ENCODE peak calls at places on chromosome 4, in six cellular contexts. One of them, this sample, is unnamed.

GRCh38 chr4:173590697-173591096 is 60.7 kb upstream of the HAND2 start:
- DNase-seq in activated CD8-positive, alpha-beta memory T cell treated with anti-CD3 and anti-CD28 coated beads for 48 hours: no peak
- DNase-seq in Karpas-422: no peak
- DNase-seq in putamen: no peak
- DNase-seq in activated effector memory CD4-positive, alpha-beta T cell treated with anti-CD3 and anti-CD28 coated beads, Interleukin-2, amount 50 U/mL, for 16 hours: no peak
- DNase-seq in activated naive CD4-positive, alpha-beta T cell: no peak
- DNase-seq in this sample: no peak

GRCh38 chr4:146340798-146341197 is 126.5 kb downstream of the REELD1 start:
- DNase-seq in putamen: no peak
- DNase-seq in activated CD8-positive, alpha-beta memory T cell treated with anti-CD3 and anti-CD28 coated beads for 48 hours: no peak
- DNase-seq in Karpas-422: peak
- DNase-seq in activated naive CD4-positive, alpha-beta T cell: no peak
- DNase-seq in activated effector memory CD4-positive, alpha-beta T cell treated with anti-CD3 and anti-CD28 coated beads, Interleukin-2, amount 50 U/mL, for 16 hours: no peak
- DNase-seq in this sample: no peak

GRCh38 chr4:52822583-52823477 is 39.3 kb upstream of the RASL11B start:
- DNase-seq in activated naive CD4-positive, alpha-beta T cell: no peak
- DNase-seq in Karpas-422: no peak
- DNase-seq in activated CD8-positive, alpha-beta memory T cell treated with anti-CD3 and anti-CD28 coated beads for 48 hours: no peak
- DNase-seq in putamen: no peak
- DNase-seq in activated effector memory CD4-positive, alpha-beta T cell treated with anti-CD3 and anti-CD28 coated beads, Interleukin-2, amount 50 U/mL, for 16 hours: no peak
- DNase-seq in this sample: no peak

GRCh38 chr4:108159845-108160244 is 8.9 kb downstream of the LEF1 start:
- DNase-seq in activated CD8-positive, alpha-beta memory T cell treated with anti-CD3 and anti-CD28 coated beads for 48 hours: no peak
- DNase-seq in activated effector memory CD4-positive, alpha-beta T cell treated with anti-CD3 and anti-CD28 coated beads, Interleukin-2, amount 50 U/mL, for 16 hours: no peak
- DNase-seq in putamen: no peak
- DNase-seq in activated naive CD4-positive, alpha-beta T cell: no peak
- DNase-seq in Karpas-422: no peak
- DNase-seq in this sample: no peak

GRCh38 chr4:75985116-75985515 is 5.6 kb downstream of the SDAD1 start:
- DNase-seq in activated CD8-positive, alpha-beta memory T cell treated with anti-CD3 and anti-CD28 coated beads for 48 hours: no peak
- DNase-seq in Karpas-422: no peak
- DNase-seq in activated naive CD4-positive, alpha-beta T cell: no peak
- DNase-seq in activated effector memory CD4-positive, alpha-beta T cell treated with anti-CD3 and anti-CD28 coated beads, Interleukin-2, amount 50 U/mL, for 16 hours: no peak
- DNase-seq in putamen: no peak
- DNase-seq in this sample: no peak

GRCh38 chr4:41538017-41538733 is at the start of gene LIMCH1:
- DNase-seq in activated effector memory CD4-positive, alpha-beta T cell treated with anti-CD3 and anti-CD28 coated beads, Interleukin-2, amount 50 U/mL, for 16 hours: no peak
- DNase-seq in activated naive CD4-positive, alpha-beta T cell: no peak
- DNase-seq in putamen: no peak
- DNase-seq in Karpas-422: no peak
- DNase-seq in activated CD8-positive, alpha-beta memory T cell treated with anti-CD3 and anti-CD28 coated beads for 48 hours: no peak
- DNase-seq in this sample: peak

GRCh38 chr4:76308548-76308947 is 2.0 kb downstream of the STBD1 start:
- DNase-seq in Karpas-422: no peak
- DNase-seq in activated effector memory CD4-positive, alpha-beta T cell treated with anti-CD3 and anti-CD28 coated beads, Interleukin-2, amount 50 U/mL, for 16 hours: no peak
- DNase-seq in putamen: no peak
- DNase-seq in activated CD8-positive, alpha-beta memory T cell treated with anti-CD3 and anti-CD28 coated beads for 48 hours: no peak
- DNase-seq in activated naive CD4-positive, alpha-beta T cell: no peak
- DNase-seq in this sample: no peak

GRCh38 chr4:175308236-175308635 is 390.1 kb downstream of the ADAM29 start:
- DNase-seq in putamen: no peak
- DNase-seq in activated naive CD4-positive, alpha-beta T cell: no peak
- DNase-seq in activated CD8-positive, alpha-beta memory T cell treated with anti-CD3 and anti-CD28 coated beads for 48 hours: no peak
- DNase-seq in Karpas-422: no peak
- DNase-seq in activated effector memory CD4-positive, alpha-beta T cell treated with anti-CD3 and anti-CD28 coated beads, Interleukin-2, amount 50 U/mL, for 16 hours: no peak
- DNase-seq in this sample: no peak

GRCh38 chr4:184648220-184649025 is 824 bp downstream of the CASP3 start:
- DNase-seq in putamen: peak
- DNase-seq in Karpas-422: peak
- DNase-seq in activated naive CD4-positive, alpha-beta T cell: peak
- DNase-seq in activated effector memory CD4-positive, alpha-beta T cell treated with anti-CD3 and anti-CD28 coated beads, Interleukin-2, amount 50 U/mL, for 16 hours: peak
- DNase-seq in activated CD8-positive, alpha-beta memory T cell treated with anti-CD3 and anti-CD28 coated beads for 48 hours: peak
- DNase-seq in this sample: peak

GRCh38 chr4:154467886-154468285 is 23.7 kb downstream of the DCHS2 start:
- DNase-seq in activated effector memory CD4-positive, alpha-beta T cell treated with anti-CD3 and anti-CD28 coated beads, Interleukin-2, amount 50 U/mL, for 16 hours: no peak
- DNase-seq in activated naive CD4-positive, alpha-beta T cell: no peak
- DNase-seq in putamen: no peak
- DNase-seq in Karpas-422: no peak
- DNase-seq in activated CD8-positive, alpha-beta memory T cell treated with anti-CD3 and anti-CD28 coated beads for 48 hours: no peak
- DNase-seq in this sample: no peak

GRCh38 chr4:168095776-168096443 is 3.6 kb downstream of the ANXA10 start:
- DNase-seq in activated effector memory CD4-positive, alpha-beta T cell treated with anti-CD3 and anti-CD28 coated beads, Interleukin-2, amount 50 U/mL, for 16 hours: no peak
- DNase-seq in putamen: no peak
- DNase-seq in activated naive CD4-positive, alpha-beta T cell: no peak
- DNase-seq in Karpas-422: no peak
- DNase-seq in activated CD8-positive, alpha-beta memory T cell treated with anti-CD3 and anti-CD28 coated beads for 48 hours: no peak
- DNase-seq in this sample: no peak

GRCh38 chr4:55926610-55927009 is 22.1 kb upstream of the CEP135 start:
- DNase-seq in activated effector memory CD4-positive, alpha-beta T cell treated with anti-CD3 and anti-CD28 coated beads, Interleukin-2, amount 50 U/mL, for 16 hours: no peak
- DNase-seq in activated CD8-positive, alpha-beta memory T cell treated with anti-CD3 and anti-CD28 coated beads for 48 hours: no peak
- DNase-seq in Karpas-422: no peak
- DNase-seq in activated naive CD4-positive, alpha-beta T cell: no peak
- DNase-seq in putamen: no peak
- DNase-seq in this sample: no peak

GRCh38 chr4:76194325-76194724 is 19.3 kb downstream of the SCARB2 start:
- DNase-seq in Karpas-422: no peak
- DNase-seq in activated effector memory CD4-positive, alpha-beta T cell treated with anti-CD3 and anti-CD28 coated beads, Interleukin-2, amount 50 U/mL, for 16 hours: no peak
- DNase-seq in activated naive CD4-positive, alpha-beta T cell: no peak
- DNase-seq in activated CD8-positive, alpha-beta memory T cell treated with anti-CD3 and anti-CD28 coated beads for 48 hours: no peak
- DNase-seq in putamen: peak
- DNase-seq in this sample: no peak

GRCh38 chr4:54852602-54853001 is 194.8 kb downstream of the KIT start:
- DNase-seq in putamen: no peak
- DNase-seq in activated naive CD4-positive, alpha-beta T cell: no peak
- DNase-seq in activated effector memory CD4-positive, alpha-beta T cell treated with anti-CD3 and anti-CD28 coated beads, Interleukin-2, amount 50 U/mL, for 16 hours: no peak
- DNase-seq in Karpas-422: peak
- DNase-seq in activated CD8-positive, alpha-beta memory T cell treated with anti-CD3 and anti-CD28 coated beads for 48 hours: no peak
- DNase-seq in this sample: no peak

GRCh38 chr4:6824071-6824470 is 41.5 kb downstream of the KIAA0232 start:
- DNase-seq in Karpas-422: no peak
- DNase-seq in activated naive CD4-positive, alpha-beta T cell: no peak
- DNase-seq in activated effector memory CD4-positive, alpha-beta T cell treated with anti-CD3 and anti-CD28 coated beads, Interleukin-2, amount 50 U/mL, for 16 hours: no peak
- DNase-seq in putamen: no peak
- DNase-seq in activated CD8-positive, alpha-beta memory T cell treated with anti-CD3 and anti-CD28 coated beads for 48 hours: no peak
- DNase-seq in this sample: no peak

GRCh38 chr4:136281307-136281706 is 1251.0 kb downstream of the PCDH18 start:
- DNase-seq in activated effector memory CD4-positive, alpha-beta T cell treated with anti-CD3 and anti-CD28 coated beads, Interleukin-2, amount 50 U/mL, for 16 hours: no peak
- DNase-seq in putamen: no peak
- DNase-seq in Karpas-422: no peak
- DNase-seq in activated naive CD4-positive, alpha-beta T cell: no peak
- DNase-seq in activated CD8-positive, alpha-beta memory T cell treated with anti-CD3 and anti-CD28 coated beads for 48 hours: no peak
- DNase-seq in this sample: no peak

GRCh38 chr4:94365304-94365703 is 22.7 kb upstream of the HPGDS start:
- DNase-seq in putamen: no peak
- DNase-seq in activated effector memory CD4-positive, alpha-beta T cell treated with anti-CD3 and anti-CD28 coated beads, Interleukin-2, amount 50 U/mL, for 16 hours: no peak
- DNase-seq in activated CD8-positive, alpha-beta memory T cell treated with anti-CD3 and anti-CD28 coated beads for 48 hours: no peak
- DNase-seq in Karpas-422: no peak
- DNase-seq in activated naive CD4-positive, alpha-beta T cell: no peak
- DNase-seq in this sample: no peak

GRCh38 chr4:40831462-40831861 is 81.7 kb downstream of the NSUN7 start:
- DNase-seq in activated effector memory CD4-positive, alpha-beta T cell treated with anti-CD3 and anti-CD28 coated beads, Interleukin-2, amount 50 U/mL, for 16 hours: no peak
- DNase-seq in activated CD8-positive, alpha-beta memory T cell treated with anti-CD3 and anti-CD28 coated beads for 48 hours: no peak
- DNase-seq in putamen: peak
- DNase-seq in activated naive CD4-positive, alpha-beta T cell: no peak
- DNase-seq in Karpas-422: no peak
- DNase-seq in this sample: no peak

GRCh38 chr4:25888781-25889180 is 25.2 kb upstream of the SMIM20 start:
- DNase-seq in activated CD8-positive, alpha-beta memory T cell treated with anti-CD3 and anti-CD28 coated beads for 48 hours: no peak
- DNase-seq in Karpas-422: no peak
- DNase-seq in activated effector memory CD4-positive, alpha-beta T cell treated with anti-CD3 and anti-CD28 coated beads, Interleukin-2, amount 50 U/mL, for 16 hours: no peak
- DNase-seq in activated naive CD4-positive, alpha-beta T cell: no peak
- DNase-seq in putamen: no peak
- DNase-seq in this sample: no peak

GRCh38 chr4:56128231-56128630 is 179.5 kb downstream of the CEP135 start:
- DNase-seq in activated CD8-positive, alpha-beta memory T cell treated with anti-CD3 and anti-CD28 coated beads for 48 hours: no peak
- DNase-seq in putamen: no peak
- DNase-seq in Karpas-422: no peak
- DNase-seq in activated naive CD4-positive, alpha-beta T cell: no peak
- DNase-seq in activated effector memory CD4-positive, alpha-beta T cell treated with anti-CD3 and anti-CD28 coated beads, Interleukin-2, amount 50 U/mL, for 16 hours: no peak
- DNase-seq in this sample: no peak

GRCh38 chr4:88054909-88055308 is 47.5 kb downstream of the PKD2 start:
- DNase-seq in activated CD8-positive, alpha-beta memory T cell treated with anti-CD3 and anti-CD28 coated beads for 48 hours: no peak
- DNase-seq in activated naive CD4-positive, alpha-beta T cell: no peak
- DNase-seq in putamen: no peak
- DNase-seq in Karpas-422: peak
- DNase-seq in activated effector memory CD4-positive, alpha-beta T cell treated with anti-CD3 and anti-CD28 coated beads, Interleukin-2, amount 50 U/mL, for 16 hours: no peak
- DNase-seq in this sample: no peak

GRCh38 chr4:169243808-169244207 is 26.9 kb downstream of the SH3RF1 start:
- DNase-seq in Karpas-422: no peak
- DNase-seq in putamen: no peak
- DNase-seq in activated CD8-positive, alpha-beta memory T cell treated with anti-CD3 and anti-CD28 coated beads for 48 hours: no peak
- DNase-seq in activated naive CD4-positive, alpha-beta T cell: no peak
- DNase-seq in activated effector memory CD4-positive, alpha-beta T cell treated with anti-CD3 and anti-CD28 coated beads, Interleukin-2, amount 50 U/mL, for 16 hours: no peak
- DNase-seq in this sample: no peak

GRCh38 chr4:41644288-41644914 is 104.1 kb downstream of the PHOX2B start:
- DNase-seq in activated CD8-positive, alpha-beta memory T cell treated with anti-CD3 and anti-CD28 coated beads for 48 hours: no peak
- DNase-seq in putamen: peak
- DNase-seq in activated effector memory CD4-positive, alpha-beta T cell treated with anti-CD3 and anti-CD28 coated beads, Interleukin-2, amount 50 U/mL, for 16 hours: no peak
- DNase-seq in Karpas-422: no peak
- DNase-seq in activated naive CD4-positive, alpha-beta T cell: no peak
- DNase-seq in this sample: peak

GRCh38 chr4:82785248-82786003 is 13.2 kb downstream of the SCD5 start:
- DNase-seq in activated naive CD4-positive, alpha-beta T cell: no peak
- DNase-seq in activated effector memory CD4-positive, alpha-beta T cell treated with anti-CD3 and anti-CD28 coated beads, Interleukin-2, amount 50 U/mL, for 16 hours: no peak
- DNase-seq in Karpas-422: peak
- DNase-seq in putamen: no peak
- DNase-seq in activated CD8-positive, alpha-beta memory T cell treated with anti-CD3 and anti-CD28 coated beads for 48 hours: no peak
- DNase-seq in this sample: no peak

GRCh38 chr4:138630666-138631065 is 384.9 kb upstream of the NOCT start:
- DNase-seq in activated CD8-positive, alpha-beta memory T cell treated with anti-CD3 and anti-CD28 coated beads for 48 hours: no peak
- DNase-seq in Karpas-422: no peak
- DNase-seq in activated effector memory CD4-positive, alpha-beta T cell treated with anti-CD3 and anti-CD28 coated beads, Interleukin-2, amount 50 U/mL, for 16 hours: no peak
- DNase-seq in putamen: no peak
- DNase-seq in activated naive CD4-positive, alpha-beta T cell: no peak
- DNase-seq in this sample: no peak

GRCh38 chr4:18366762-18367358 is 345.3 kb upstream of the LCORL start:
- DNase-seq in Karpas-422: peak
- DNase-seq in putamen: no peak
- DNase-seq in activated naive CD4-positive, alpha-beta T cell: no peak
- DNase-seq in activated effector memory CD4-positive, alpha-beta T cell treated with anti-CD3 and anti-CD28 coated beads, Interleukin-2, amount 50 U/mL, for 16 hours: no peak
- DNase-seq in activated CD8-positive, alpha-beta memory T cell treated with anti-CD3 and anti-CD28 coated beads for 48 hours: no peak
- DNase-seq in this sample: no peak

GRCh38 chr4:72302981-72303704 is 265.9 kb downstream of the ADAMTS3 start:
- DNase-seq in activated CD8-positive, alpha-beta memory T cell treated with anti-CD3 and anti-CD28 coated beads for 48 hours: no peak
- DNase-seq in activated effector memory CD4-positive, alpha-beta T cell treated with anti-CD3 and anti-CD28 coated beads, Interleukin-2, amount 50 U/mL, for 16 hours: peak
- DNase-seq in activated naive CD4-positive, alpha-beta T cell: no peak
- DNase-seq in putamen: peak
- DNase-seq in Karpas-422: peak
- DNase-seq in this sample: no peak

This sample was measured in lower leg skin.